ENCODE peak calls at places on chromosomes 7 and 10, in seven cellular contexts. C, H, Q, D, G, I and A are unnamed samples.

GRCh38 chr7:55488221-55488620 is 84.1 kb downstream of the VOPP1 start:
- DNase-seq in Q (no peak), I (no peak), C (no peak), H (no peak), G (no peak), D (no peak), A (no peak)

GRCh38 chr10:34299105-34299611 is 515.9 kb downstream of the PARD3 start:
- DNase-seq in Q (no peak), H (peak), C (no peak), G (peak), D (no peak), I (no peak), A (no peak)

GRCh38 chr7:115097175-115097671 is 175.3 kb downstream of the MDFIC start:
- DNase-seq in I (no peak), H (peak), D (peak), G (peak), Q (no peak), C (no peak), A (no peak)

GRCh38 chr10:38143587-38143986 is 49.5 kb downstream of the ZNF37A start:
- DNase-seq in H (no peak), I (no peak), Q (no peak), C (no peak), D (no peak), G (no peak), A (no peak)

GRCh38 chr7:139614886-139615285 is 91.4 kb downstream of the CLEC2L start:
- DNase-seq in C (no peak), G (no peak), Q (no peak), D (no peak), I (no peak), H (no peak), A (no peak)

GRCh38 chr10:43196981-43197833 is 59.0 kb downstream of the CSGALNACT2 start:
- DNase-seq in G (no peak), H (no peak), I (no peak), C (no peak), Q (no peak), D (no peak), A (peak)

GRCh38 chr7:139358541-139359365 is 941 bp upstream of the LUC7L2 start:
- DNase-seq in Q (peak), I (no peak), C (no peak), D (peak), G (peak), H (no peak), A (peak)

GRCh38 chr7:46811529-46811928 is 770.4 kb downstream of the TNS3 start:
- DNase-seq in H (peak), I (peak), D (peak), G (peak), C (no peak), Q (no peak), A (peak)

GRCh38 chr7:67359900-67360299 is 363.3 kb downstream of the TYW1 start:
- DNase-seq in C (no peak), D (no peak), Q (no peak), I (no peak), H (no peak), G (no peak), A (peak)

GRCh38 chr10:92757066-92757716 is 67.4 kb downstream of the HHEX start:
- DNase-seq in D (peak), I (peak), C (no peak), G (peak), Q (no peak), H (peak), A (peak)

GRCh38 chr10:88743999-88744398 is 15.8 kb upstream of the LIPN start:
- DNase-seq in H (no peak), D (peak), G (no peak), C (no peak), I (no peak), Q (no peak), A (peak)

GRCh38 chr10:75431180-75432111 is at the start of gene LRMDA:
- DNase-seq in C (no peak), D (peak), G (no peak), I (no peak), Q (no peak), H (no peak), A (no peak)